ENCODE peak calls at places on chromosomes 12 and 14, in eight cellular contexts. U, J, B, Y, N, S, G and Z are unnamed samples.

GRCh38 chr14:20613094-20614037 is 22.2 kb upstream of the RNASE12 start:
- DNase-seq in U (peak), J (peak), B (peak), Y (peak), N (peak), S (peak), G (peak), Z (peak)

GRCh38 chr12:26689281-26689841 is 143.6 kb downstream of the ITPR2 start:
- DNase-seq in U (no peak), J (no peak), B (no peak), Y (no peak), N (no peak), S (no peak), G (no peak), Z (no peak)

GRCh38 chr12:117151195-117152031 is 38.9 kb downstream of the FBXO21 start:
- DNase-seq in U (peak), J (peak), B (no peak), Y (peak), N (peak), S (no peak), G (peak), Z (no peak)

GRCh38 chr14:82710257-82710841 is 1176.7 kb upstream of the SEL1L start:
- DNase-seq in U (peak), J (peak), B (no peak), Y (peak), N (peak), S (no peak), G (peak), Z (peak)

GRCh38 chr12:116152268-116152667 is 125.2 kb downstream of the MED13L start:
- DNase-seq in U (no peak), J (no peak), B (no peak), Y (no peak), N (no peak), S (peak), G (no peak), Z (peak)

GRCh38 chr12:2057793-2058408 is 5.1 kb downstream of the CACNA1C start:
- DNase-seq in U (no peak), J (no peak), B (no peak), Y (no peak), N (no peak), S (no peak), G (no peak), Z (no peak)

GRCh38 chr14:100417466-100417865 is 94.3 kb downstream of the SLC25A47 start:
- DNase-seq in U (peak), J (no peak), B (no peak), Y (no peak), N (peak), S (peak), G (peak), Z (peak)

GRCh38 chr12:19688489-19688888 is 249.2 kb downstream of the AEBP2 start:
- DNase-seq in U (no peak), J (no peak), B (no peak), Y (no peak), N (no peak), S (no peak), G (no peak), Z (no peak)

GRCh38 chr14:68365228-68365627 is 427.6 kb downstream of the ZFP36L1 start:
- DNase-seq in U (no peak), J (no peak), B (no peak), Y (no peak), N (no peak), S (peak), G (no peak), Z (no peak)